ENCODE peak calls at places on chromosomes 5 and 9, in eight cellular contexts. O is NCI-H2081, E is cardiac fibroblast, C is HL-60, M is GM20000, N is fibroblast of the aortic adventitia, B is mesendoderm, W is neuronal stem cell. P is an unnamed sample.

GRCh38 chr5:73039082-73039481 is 81.3 kb upstream of the TMEM171 start:
- DNase-seq in O (no peak), E (peak), C (peak), M (no peak), N (peak), B (peak), W (no peak), P (peak)

GRCh38 chr5:112917453-112918005 is 4.5 kb downstream of the REEP5 start:
- DNase-seq in O (no peak), E (no peak), C (no peak), M (no peak), N (no peak), B (peak), W (no peak), P (peak)

GRCh38 chr9:5388026-5388806 is 48.5 kb upstream of the RLN1 start:
- DNase-seq in O (no peak), E (no peak), C (peak), M (no peak), N (no peak), B (peak), W (no peak), P (peak)

GRCh38 chr5:139954462-139954861 is 88.6 kb downstream of the NRG2 start:
- DNase-seq in O (no peak), E (no peak), C (no peak), M (no peak), N (no peak), B (no peak), W (no peak), P (no peak)

GRCh38 chr9:121476156-121476555 is 23.5 kb downstream of the GGTA1 start:
- DNase-seq in O (no peak), E (no peak), C (no peak), M (no peak), N (no peak), B (no peak), W (no peak), P (no peak)

GRCh38 chr9:129752915-129753724 is at the start of gene PTGES:
- DNase-seq in O (no peak), E (peak), C (peak), M (peak), N (peak), B (peak), W (peak), P (peak)

GRCh38 chr5:14870347-14871083 is 1.1 kb downstream of the ANKH start:
- DNase-seq in O (peak), E (no peak), C (no peak), M (no peak), N (peak), B (no peak), W (no peak), P (peak)

GRCh38 chr5:102670224-102670836 is 84.8 kb upstream of the PAM start:
- DNase-seq in O (no peak), E (no peak), C (no peak), M (peak), N (peak), B (peak), W (no peak), P (peak)

GRCh38 chr9:120855827-120856636 is 13.3 kb upstream of the PSMD5 start:
- DNase-seq in O (no peak), E (no peak), C (no peak), M (no peak), N (no peak), B (no peak), W (no peak), P (no peak)

GRCh38 chr5:128904815-128905214 is 60.5 kb upstream of the SLC27A6 start:
- DNase-seq in O (no peak), E (peak), C (no peak), M (no peak), N (no peak), B (no peak), W (no peak), P (no peak)

GRCh38 chr5:17192191-17192590 is 25.2 kb upstream of the BASP1 start:
- DNase-seq in O (no peak), E (peak), C (no peak), M (no peak), N (no peak), B (no peak), W (no peak), P (no peak)

GRCh38 chr5:96049398-96050272 is 88.0 kb upstream of the ELL2 start:
- DNase-seq in O (no peak), E (peak), C (no peak), M (no peak), N (peak), B (peak), W (no peak), P (no peak)

GRCh38 chr9:123562844-123563346 is 206.9 kb downstream of the CRB2 start:
- DNase-seq in O (no peak), E (peak), C (peak), M (peak), N (peak), B (peak), W (no peak), P (no peak)

GRCh38 chr9:84959339-84959738 is 289.8 kb downstream of the NTRK2 start:
- DNase-seq in O (no peak), E (no peak), C (no peak), M (no peak), N (no peak), B (no peak), W (no peak), P (no peak)

GRCh38 chr9:114524401-114524800 is 19.1 kb upstream of the WHRN start:
- DNase-seq in O (no peak), E (no peak), C (no peak), M (no peak), N (no peak), B (no peak), W (no peak), P (no peak)

GRCh38 chr9:76716270-76716669 is 48.0 kb upstream of the PCA3 start:
- DNase-seq in O (no peak), E (no peak), C (no peak), M (no peak), N (peak), B (no peak), W (no peak), P (no peak)

GRCh38 chr5:151195622-151196021 is 28.3 kb downstream of the CCDC69 start:
- DNase-seq in O (no peak), E (peak), C (peak), M (no peak), N (peak), B (no peak), W (no peak), P (no peak)

GRCh38 chr5:91119941-91120850 is 262.9 kb downstream of the ARRDC3 start:
- DNase-seq in O (no peak), E (no peak), C (no peak), M (no peak), N (peak), B (peak), W (no peak), P (no peak)

GRCh38 chr5:93578179-93578812 is 2.7 kb downstream of the NR2F1-AS1 start:
- DNase-seq in O (no peak), E (no peak), C (no peak), M (peak), N (no peak), B (no peak), W (no peak), P (peak)

P was measured in GM23338.